ENCODE peak calls at places on chromosome 2, in nine cellular contexts. S is GM12865, N is lung, U is WTC11, L is astrocyte of the spinal cord, H is GM06990, V is left lung, K is left ventricle myocardium inferior, F is IMR-90. M is an unnamed sample.

GRCh38 chr2:58428553-58429284 is 187.6 kb upstream of the FANCL start:
- DNase-seq in S (peak; percentile 4), N (no peak), U (peak; percentile 75), L (peak; percentile 8), H (peak; percentile 3), V (peak; percentile 75), K (no peak), F (no peak), M (no peak)

GRCh38 chr2:36376992-36377738 is 21.6 kb downstream of the CRIM1 start:
- DNase-seq in S (no peak), N (no peak), U (peak; percentile 30), L (no peak), H (no peak), V (peak; percentile 79), K (no peak), F (no peak), M (no peak)

GRCh38 chr2:159939946-159940345 is 122.5 kb downstream of the PLA2R1 start:
- DNase-seq in S (peak; percentile 60), N (no peak), U (no peak), L (peak; percentile 36), H (no peak), V (no peak), K (no peak), F (peak; percentile 18), M (no peak)

GRCh38 chr2:166451451-166451850 is 42.6 kb downstream of the SCN7A start:
- DNase-seq in S (no peak), N (no peak), U (no peak), L (peak; percentile 1), H (no peak), V (no peak), K (no peak), F (peak; percentile 41), M (peak; percentile 12)

GRCh38 chr2:19746611-19747309 is 155.0 kb downstream of the TTC32 start:
- DNase-seq in S (peak; percentile 26), N (no peak), U (peak; percentile 79), L (peak; percentile 36), H (peak; percentile 15), V (no peak), K (no peak), F (peak; percentile 25), M (no peak)

GRCh38 chr2:239200646-239201530 is 199.9 kb downstream of the HDAC4 start:
- DNase-seq in S (no peak), N (no peak), U (no peak), L (no peak), H (no peak), V (peak; percentile 43), K (no peak), F (no peak), M (no peak)

GRCh38 chr2:84487298-84487996 is 28.4 kb upstream of the SUCLG1 start:
- DNase-seq in S (no peak), N (no peak), U (no peak), L (peak; percentile 41), H (no peak), V (no peak), K (no peak), F (peak; percentile 56), M (peak; percentile 56)

GRCh38 chr2:30481323-30481800 is 34.3 kb downstream of the LCLAT1 start:
- DNase-seq in S (no peak), N (no peak), U (no peak), L (no peak), H (no peak), V (no peak), K (peak; percentile 40), F (no peak), M (no peak)

GRCh38 chr2:207902822-207903221 is 122.5 kb downstream of the PLEKHM3 start:
- DNase-seq in S (no peak), N (peak; percentile 64), U (no peak), L (no peak), H (no peak), V (no peak), K (no peak), F (no peak), M (no peak)

GRCh38 chr2:43224571-43225092 is 1.8 kb downstream of the ZFP36L2 start:
- DNase-seq in S (peak; percentile 58), N (no peak), U (peak; percentile 53), L (no peak), H (peak; percentile 69), V (peak; percentile 88), K (peak; percentile 35), F (peak; percentile 17), M (peak; percentile 8)

GRCh38 chr2:70145168-70145538 is 45.7 kb downstream of the C2orf42 start:
- DNase-seq in S (no peak), N (no peak), U (no peak), L (no peak), H (no peak), V (no peak), K (no peak), F (no peak), M (no peak)

GRCh38 chr2:45000341-45000901 is 8.8 kb downstream of the SIX2 start:
- DNase-seq in S (no peak), N (no peak), U (peak; percentile 76), L (no peak), H (no peak), V (no peak), K (no peak), F (no peak), M (no peak)

GRCh38 chr2:45000921-45001628 is 8.2 kb downstream of the SIX2 start:
- DNase-seq in S (no peak), N (no peak), U (peak; percentile 49), L (no peak), H (no peak), V (peak; percentile 82), K (no peak), F (no peak), M (no peak)

GRCh38 chr2:45002661-45003210 is 6.5 kb downstream of the SIX2 start:
- DNase-seq in S (no peak), N (no peak), U (no peak), L (no peak), H (no peak), V (no peak), K (no peak), F (no peak), M (no peak)

GRCh38 chr2:45003586-45004568 is 5.4 kb downstream of the SIX2 start:
- DNase-seq in S (no peak), N (no peak), U (no peak), L (no peak), H (no peak), V (no peak), K (no peak), F (no peak), M (no peak)

GRCh38 chr2:45001629-45002385 is 7.4 kb downstream of the SIX2 start:
- DNase-seq in S (no peak), N (no peak), U (peak; percentile 61), L (no peak), H (no peak), V (no peak), K (no peak), F (no peak), M (no peak)
- TF ChIP-seq CTCF in S (peak; percentile 3), N (no peak), U (no peak), L (peak; percentile 23), H (peak; percentile 13), V (no peak), K (no peak), F (no peak), M (peak; percentile 39)

DNA sequence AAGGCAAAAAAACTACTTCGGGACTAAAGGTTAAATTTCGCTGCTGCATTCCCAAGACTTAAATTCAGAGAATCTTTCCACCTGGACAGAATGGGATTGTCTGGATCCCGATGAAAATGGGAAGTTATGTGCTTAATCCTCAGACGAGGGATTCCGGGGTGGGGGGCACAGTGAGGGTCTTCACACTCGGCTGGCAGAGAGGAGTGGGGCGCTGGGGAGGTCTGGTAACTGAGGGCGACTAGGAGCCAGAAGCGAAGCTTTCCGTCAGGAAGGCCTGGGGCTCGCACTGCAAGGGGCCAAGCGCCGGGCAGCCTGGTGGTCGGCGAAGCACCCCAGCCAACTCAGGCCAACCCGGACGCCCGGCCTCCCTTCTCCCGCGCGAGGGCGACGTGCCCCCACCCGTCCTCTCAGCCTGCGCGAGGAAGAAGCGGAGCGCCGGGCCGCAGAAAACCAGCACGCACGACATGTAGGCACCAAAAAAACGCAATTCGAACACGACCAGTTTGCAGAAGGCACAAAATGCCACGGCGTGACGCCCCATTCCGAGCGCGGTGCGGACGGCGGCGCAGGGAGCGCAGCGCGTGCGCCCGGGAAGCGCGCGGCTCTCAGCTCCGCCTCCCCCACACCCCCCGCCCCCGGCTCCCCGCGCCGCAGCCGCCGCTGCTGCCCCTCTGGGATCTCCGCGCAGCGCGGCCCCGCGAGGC is 188.1 kb downstream of the ZEB2 start:
- DNase-seq in S (no peak), N (no peak), U (peak; percentile 51), L (no peak), H (no peak), V (no peak), K (no peak), F (no peak), M (peak; percentile 44)
- TF ChIP-seq CTCF in S (peak; percentile 27), N (no peak), U (no peak), L (peak; percentile 32), H (peak; percentile 55), V (no peak), K (peak; percentile 43), F (peak; percentile 38), M (peak; percentile 34)

GRCh38 chr2:196335238-196335637 is 163.9 kb upstream of the STK17B start:
- DNase-seq in S (no peak), N (no peak), U (no peak), L (peak; percentile 63), H (no peak), V (no peak), K (no peak), F (peak; percentile 94), M (peak; percentile 82)

GRCh38 chr2:196336715-196337617 is 165.6 kb upstream of the STK17B start:
- DNase-seq in S (peak; percentile 38), N (no peak), U (no peak), L (peak; percentile 49), H (no peak), V (no peak), K (no peak), F (peak; percentile 58), M (no peak)

GRCh38 chr2:196338440-196338839 is 167.1 kb upstream of the STK17B start:
- DNase-seq in S (no peak), N (no peak), U (no peak), L (no peak), H (no peak), V (no peak), K (no peak), F (no peak), M (no peak)

GRCh38 chr2:196336206-196336605 is 164.8 kb upstream of the STK17B start:
- DNase-seq in S (no peak), N (no peak), U (no peak), L (peak; percentile 45), H (no peak), V (no peak), K (no peak), F (peak; percentile 85), M (peak; percentile 32)

DNA sequence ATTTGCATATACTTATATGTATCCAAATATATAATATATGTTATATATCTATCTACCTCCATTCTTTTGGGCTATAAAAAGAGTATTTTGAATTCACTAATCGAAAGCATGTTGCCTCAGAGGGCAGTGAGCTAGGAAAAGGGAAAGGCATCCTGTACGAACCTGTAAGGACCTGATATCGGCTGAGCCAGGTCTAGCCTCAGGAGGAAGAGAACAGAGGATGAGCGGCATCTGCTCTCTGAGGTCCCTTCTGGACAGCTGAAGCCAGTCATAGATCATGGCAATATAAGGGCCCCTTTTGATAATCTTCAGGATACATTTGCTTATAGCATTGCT is 166.2 kb upstream of the STK17B start:
- DNase-seq in S (no peak), N (no peak), U (no peak), L (no peak), H (no peak), V (no peak), K (no peak), F (no peak), M (no peak)
- TF ChIP-seq CTCF in S (no peak), N (no peak), U (no peak), L (no peak), H (no peak), V (no peak), K (no peak), F (no peak), M (no peak)

GRCh38 chr2:176097820-176098365 is 1.7 kb upstream of the HOXD12 start:
- DNase-seq in S (no peak), N (no peak), U (no peak), L (no peak), H (no peak), V (no peak), K (no peak), F (no peak), M (no peak)
- TF ChIP-seq CTCF in S (no peak), N (no peak), U (no peak), L (no peak), H (no peak), V (no peak), K (peak; percentile 16), F (no peak), M (no peak)